ENCODE peak calls at places on chromosomes 4 and X, in four cellular contexts. L, P, I and G are unnamed samples. For H3K27me3, the result is how much of the 10 kb centered on the place peaks cover.

GRCh38 chr4:185142563-185142910 is 529 bp upstream of the SLC25A4 start:
- DNase-seq in L (no peak), I (no peak), P (no peak), G (no peak)

GRCh38 chr4:38943355-38943754 is 75.7 kb downstream of the FAM114A1 start:
- DNase-seq in I (no peak), L (no peak), P (peak), G (no peak)

GRCh38 chr4:70746179-70746839 is 24.5 kb downstream of the RUFY3 start:
- DNase-seq in I (no peak), L (no peak), P (peak), G (no peak)

GRCh38 chrX:16903274-16904019 is 33.3 kb upstream of the RBBP7 start:
- DNase-seq in I (no peak), P (no peak), L (no peak), G (no peak)

GRCh38 chrX:49184294-49185061 is 1.7 kb downstream of the PRICKLE3 start:
- DNase-seq in P (peak), L (peak), I (peak), G (peak)

GRCh38 chr4:41050116-41050515 is 164.2 kb downstream of the APBB2 start:
- DNase-seq in L (no peak), I (no peak), P (no peak), G (no peak)

GRCh38 chr4:37722000-37722638 is 35.9 kb upstream of the RELL1 start:
- DNase-seq in L (no peak), I (no peak), P (no peak), G (no peak)

GRCh38 chrX:41732260-41732659 is 8.3 kb downstream of the GPR82 start:
- DNase-seq in P (no peak), I (no peak), L (no peak), G (no peak)

GRCh38 chr4:164529058-164529457 is 224.9 kb upstream of the SMIM31 start:
- DNase-seq in L (no peak), I (no peak), P (no peak), G (no peak)

GRCh38 chrX:24428518-24428917 is 36.6 kb upstream of the PDK3 start:
- DNase-seq in L (no peak), I (no peak), P (no peak), G (no peak)

GRCh38 chr4:56657128-56657527 is 24.0 kb downstream of the HOPX start:
- DNase-seq in L (no peak), I (no peak), P (no peak), G (no peak)

GRCh38 chr4:56656346-56656643 is 24.8 kb downstream of the HOPX start:
- DNase-seq in I (peak), L (peak), P (no peak), G (no peak)

GRCh38 chr4:56654238-56654632 is 26.9 kb downstream of the HOPX start:
- DNase-seq in I (no peak), P (peak), L (no peak), G (no peak)

GRCh38 chr4:56655209-56655626 is 25.9 kb downstream of the HOPX start:
- DNase-seq in I (no peak), P (peak), L (peak), G (peak)

DNA sequence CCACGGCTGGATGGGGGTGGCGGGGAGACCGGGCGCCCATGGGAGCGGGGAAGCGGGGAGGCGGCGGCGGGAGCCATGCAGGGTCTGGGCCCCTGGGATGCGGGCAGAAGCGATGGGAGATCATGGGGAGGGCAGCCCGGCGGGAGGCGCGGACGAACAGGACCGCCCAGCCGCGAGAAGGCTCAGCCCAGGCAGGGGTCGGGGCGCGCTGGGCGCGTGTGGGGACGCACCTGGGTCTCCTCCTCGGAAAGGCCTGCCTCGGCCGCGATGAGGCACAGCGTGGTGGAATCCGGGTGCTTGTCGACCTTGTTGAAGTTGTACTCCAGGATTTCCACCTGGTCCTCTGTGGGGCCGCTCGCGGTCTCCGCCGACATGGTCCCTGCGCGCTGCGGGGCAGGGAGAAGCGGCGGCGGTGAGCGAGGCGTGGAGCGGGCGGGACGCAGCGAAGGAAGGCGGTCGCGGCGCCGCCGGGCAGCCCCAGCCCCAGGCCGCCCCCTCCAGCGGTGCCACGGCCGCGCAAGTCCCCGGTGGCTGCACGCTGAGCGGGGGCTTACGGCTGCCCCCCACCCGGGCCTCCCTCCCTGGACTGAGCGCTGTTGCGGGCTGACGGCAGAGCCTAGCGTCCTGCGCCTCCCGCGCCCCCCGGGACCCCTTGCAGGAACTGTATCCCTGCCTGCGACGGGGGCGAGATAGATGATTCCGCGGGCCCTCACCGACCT is 25.3 kb downstream of the HOPX start:
- DNase-seq in P (no peak), L (peak), I (peak), G (no peak)
- H3K27ac ChIP-seq in P (peak), L (no peak), I (peak), G (no peak)

GRCh38 chrX:109036624-109037023 is 300.3 kb upstream of the IRS4 start:
- DNase-seq in L (no peak), P (no peak), I (no peak), G (no peak)
- H3K27me3 ChIP-seq in L (under half), P (under half), I (under half), G (under half)

DNA sequence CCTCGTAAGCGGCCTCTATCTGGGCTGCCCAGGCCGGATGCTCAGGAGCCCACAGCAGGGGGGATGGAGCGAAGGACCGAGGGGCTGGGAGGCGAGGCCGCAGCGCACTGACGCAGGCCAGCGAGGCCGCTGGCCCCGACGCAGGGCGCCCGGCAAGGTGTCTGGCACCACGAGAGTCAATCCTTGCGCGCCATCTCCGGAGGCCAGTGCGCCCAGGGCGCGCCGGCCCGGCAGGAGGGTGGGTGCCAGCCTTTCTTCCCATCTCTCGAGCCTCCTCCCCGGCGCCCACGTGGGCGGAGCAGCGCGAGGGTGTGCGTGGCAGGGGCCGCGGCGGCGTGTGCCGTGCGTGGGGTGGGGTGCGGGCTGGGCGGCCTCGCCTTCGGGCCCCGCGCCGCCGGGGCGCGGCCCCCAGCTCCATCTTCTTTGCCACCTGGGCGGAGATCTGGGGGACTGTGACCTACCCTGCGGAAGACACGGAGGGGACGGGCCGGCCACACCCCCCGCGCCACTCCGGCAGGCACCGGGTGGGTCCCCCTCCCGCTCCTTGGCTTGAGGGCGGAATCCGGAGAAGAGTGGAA is 916 bp downstream of the JAKMIP1 start:
- DNase-seq in L (peak), I (peak), P (no peak), G (no peak)
- H3K4me3 ChIP-seq in L (peak), I (peak), P (peak), G (no peak)

GRCh38 chr4:7826909-7827306 is 112.8 kb downstream of the AFAP1 start:
- DNase-seq in P (no peak), I (no peak), L (no peak), G (no peak)

GRCh38 chr4:7826176-7826908 is 113.3 kb downstream of the AFAP1 start:
- DNase-seq in I (no peak), P (no peak), L (peak), G (no peak)

GRCh38 chr4:7828011-7828720 is 111.5 kb downstream of the AFAP1 start:
- DNase-seq in L (peak), P (peak), I (no peak), G (peak)

GRCh38 chr4:7828926-7829325 is 110.7 kb downstream of the AFAP1 start:
- DNase-seq in P (no peak), L (no peak), I (no peak), G (peak)

GRCh38 chr4:7827566-7827965 is 112.1 kb downstream of the AFAP1 start:
- DNase-seq in P (no peak), I (no peak), L (no peak), G (no peak)
- H3K27ac ChIP-seq in P (peak), I (peak), L (no peak), G (peak)

DNA sequence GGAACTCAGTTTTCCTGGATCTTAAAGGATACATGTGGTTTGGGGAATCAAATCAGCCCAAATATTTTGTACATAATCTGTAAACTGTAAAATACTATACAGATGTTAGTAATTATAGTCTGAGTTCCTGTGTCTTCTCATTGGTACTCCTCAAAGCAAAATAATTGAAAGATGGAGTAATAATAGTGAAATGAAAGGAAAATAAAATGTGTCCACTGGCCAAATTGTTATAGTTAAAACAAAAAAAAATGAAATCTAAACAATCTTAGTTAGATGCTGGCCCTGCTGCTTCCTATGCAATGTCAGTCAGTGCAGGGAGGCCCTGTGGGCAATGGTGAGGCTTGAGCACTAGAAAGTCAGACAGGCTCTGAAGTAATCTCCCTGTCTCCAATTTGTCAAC is 370.2 kb upstream of the CPEB2 start:
- DNase-seq in P (no peak), L (no peak), I (no peak), G (no peak)
- H3K27me3 ChIP-seq in P (under half), L (under half), I (under half), G (under half)

DNA sequence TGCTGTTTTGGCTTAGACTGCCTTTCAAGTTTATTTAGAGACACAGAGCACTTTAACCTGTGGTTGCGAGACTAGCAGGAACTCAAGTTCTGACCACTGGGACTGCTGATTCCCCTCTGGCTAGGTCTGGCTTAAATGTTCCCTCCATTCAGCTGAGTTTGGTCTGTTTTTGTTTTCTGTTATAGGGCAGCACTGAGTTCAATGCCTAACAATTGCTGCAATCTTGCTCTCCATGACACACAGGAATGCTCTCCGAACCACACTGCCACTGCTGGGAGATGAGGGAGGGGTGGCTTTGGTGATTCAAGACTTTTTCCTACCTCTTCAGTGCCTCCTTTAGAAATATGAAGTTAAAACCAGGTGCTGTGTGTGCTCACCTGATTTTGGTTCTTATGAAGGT is 106.3 kb upstream of the EOLA2 start:
- DNase-seq in P (no peak), L (no peak), I (no peak), G (no peak)
- H3K4me3 ChIP-seq in P (no peak), L (no peak), I (no peak), G (no peak)

GRCh38 chr4:3442959-3443749 is 1.4 kb downstream of the HGFAC start:
- DNase-seq in L (peak), P (peak), I (peak), G (no peak)

GRCh38 chr4:3442460-3442958 is 741 bp downstream of the HGFAC start:
- DNase-seq in P (no peak), L (no peak), I (no peak), G (no peak)

GRCh38 chr4:3440979-3441500 is 728 bp upstream of the HGFAC start:
- DNase-seq in P (no peak), I (peak), L (peak), G (peak)

GRCh38 chr4:3440011-3440410 is 1.8 kb upstream of the HGFAC start:
- DNase-seq in P (no peak), L (peak), I (no peak), G (no peak)

DNA sequence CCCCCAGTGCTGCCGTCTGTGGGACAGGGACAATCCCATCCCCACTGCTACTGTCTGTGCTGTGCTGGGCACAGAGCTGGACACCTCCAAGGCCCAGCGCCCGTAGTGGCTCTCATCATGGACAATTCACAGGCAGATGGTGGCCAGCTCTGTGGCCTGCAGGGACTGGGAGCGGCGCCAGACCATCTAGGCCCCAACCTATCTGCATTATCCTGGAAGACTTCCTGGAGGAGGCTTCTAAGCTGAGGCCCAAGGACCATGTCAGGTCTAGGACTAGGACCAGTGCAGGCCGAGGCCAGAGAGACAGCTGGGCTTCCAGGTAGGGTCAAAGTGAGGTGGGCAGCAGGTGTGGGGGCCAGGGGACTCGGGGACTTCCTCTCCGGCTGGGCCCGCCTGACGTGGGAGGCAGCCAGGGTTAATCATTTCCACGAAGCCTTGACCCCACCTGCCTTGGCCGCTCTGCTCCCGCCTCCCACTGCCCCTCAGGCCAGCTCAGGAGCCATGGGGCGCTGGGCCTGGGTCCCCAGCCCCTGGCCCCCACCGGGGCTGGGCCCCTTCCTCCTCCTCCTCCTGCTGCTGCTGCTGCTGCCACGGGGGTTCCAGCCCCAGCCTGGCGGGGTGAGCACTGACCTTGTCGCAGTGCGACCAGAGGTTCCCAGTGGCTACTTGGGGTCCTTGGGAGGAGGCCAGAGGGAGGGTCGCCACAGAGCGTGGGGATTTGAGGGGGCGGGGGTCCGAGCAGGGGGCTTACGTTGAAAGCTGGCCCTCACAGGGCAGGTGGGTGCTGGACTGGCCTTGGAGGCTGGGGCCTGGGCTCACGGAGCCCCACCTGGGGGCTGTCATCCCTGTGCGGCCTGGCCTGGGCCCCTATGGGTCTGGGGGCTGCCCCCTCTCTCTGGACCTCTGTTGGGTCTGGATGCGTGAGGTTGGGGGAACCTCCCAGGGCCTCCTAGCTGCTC is at the start of gene HGFAC:
- DNase-seq in P (no peak), L (peak), I (peak), G (no peak)
- H3K27ac ChIP-seq in P (no peak), L (no peak), I (no peak), G (no peak)

GRCh38 chrX:70436380-70436779 is 8.3 kb upstream of the DLG3 start:
- DNase-seq in I (no peak), L (no peak), P (no peak), G (no peak)
- H3K27me3 ChIP-seq in I (under half), L (under half), P (under half), G (under half)

GRCh38 chr4:5158825-5159224 is 107.5 kb downstream of the STK32B start:
- DNase-seq in L (no peak), I (no peak), P (no peak), G (no peak)

GRCh38 chr4:5158391-5158770 is 107.1 kb downstream of the STK32B start:
- DNase-seq in L (no peak), I (no peak), P (no peak), G (no peak)

GRCh38 chr4:5160668-5161067 is 109.4 kb downstream of the STK32B start:
- DNase-seq in P (no peak), L (no peak), I (no peak), G (no peak)

GRCh38 chr4:5156677-5157076 is 105.4 kb downstream of the STK32B start:
- DNase-seq in L (no peak), I (no peak), P (no peak), G (no peak)

GRCh38 chr4:5157721-5158390 is 106.6 kb downstream of the STK32B start:
- DNase-seq in P (no peak), L (no peak), I (peak), G (no peak)
- H3K4me3 ChIP-seq in P (no peak), L (no peak), I (no peak), G (no peak)

GRCh38 chr4:78689700-78690318 is 86.3 kb upstream of the BMP2K start:
- DNase-seq in P (peak), I (peak), L (no peak), G (no peak)

GRCh38 chr4:78688385-78688784 is 87.8 kb upstream of the BMP2K start:
- DNase-seq in P (no peak), L (no peak), I (no peak), G (no peak)

GRCh38 chr4:78687818-78688217 is 88.3 kb upstream of the BMP2K start:
- DNase-seq in P (no peak), L (no peak), I (no peak), G (no peak)

GRCh38 chr4:78691333-78691732 is 84.8 kb upstream of the BMP2K start:
- DNase-seq in P (no peak), L (no peak), I (no peak), G (no peak)

DNA sequence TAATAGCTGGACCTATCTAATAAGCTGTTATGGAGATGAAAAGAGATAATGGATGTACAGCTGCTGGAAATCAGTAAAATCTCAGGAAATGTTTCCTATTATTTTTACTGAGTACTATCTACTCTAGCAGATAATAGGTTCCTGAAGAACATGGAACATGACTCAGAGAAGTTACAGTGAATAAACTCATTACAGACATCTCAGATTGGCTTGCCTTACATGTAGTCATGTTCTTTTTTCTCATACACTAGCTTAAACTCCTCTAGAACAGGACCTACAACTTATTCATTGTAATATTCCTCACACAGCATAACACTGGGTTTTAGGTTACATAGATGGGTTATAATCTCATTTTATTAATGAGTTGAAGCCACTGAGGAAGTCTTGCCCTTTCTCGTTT is 86.9 kb upstream of the BMP2K start:
- DNase-seq in L (no peak), I (no peak), P (no peak), G (no peak)
- H3K27ac ChIP-seq in L (no peak), I (no peak), P (no peak), G (no peak)